ENCODE peak calls at places on chromosomes 7 and 10, in four cellular contexts. B is fibroblast of pulmonary artery, H is heart left ventricle, P is endodermal cell. C is an unnamed sample.

GRCh38 chr7:23022258-23022745 is 8.4 kb upstream of the HYCC1 start:
- DNase-seq in B (peak; percentile 85), H (no peak), P (no peak), C (peak; percentile 55)

GRCh38 chr10:22681783-22682183 is 32.6 kb downstream of the PIP4K2A start:
- DNase-seq in B (peak; percentile 87), H (no peak), P (no peak), C (peak; percentile 52)

GRCh38 chr10:76892766-76893479 is 744.7 kb downstream of the KCNMA1 start:
- DNase-seq in B (no peak), H (no peak), P (no peak), C (no peak)

GRCh38 chr10:124119216-124119615 is 25.8 kb upstream of the CHST15 start:
- DNase-seq in B (no peak), H (no peak), P (no peak), C (no peak)

GRCh38 chr7:72080349-72080766 is 331.8 kb downstream of the CALN1 start:
- DNase-seq in B (no peak), H (no peak), P (no peak), C (no peak)

GRCh38 chr10:100043796-100044195 is 34.0 kb upstream of the DNMBP start:
- DNase-seq in B (peak; percentile 86), H (peak; percentile 54), P (peak; percentile 74), C (no peak)

GRCh38 chr7:19144661-19145428 is at the start of gene FERD3L:
- DNase-seq in B (no peak), H (no peak), P (peak; percentile 65), C (no peak)

GRCh38 chr10:4214912-4215311 is 429.9 kb upstream of the KLF6 start:
- DNase-seq in B (no peak), H (no peak), P (no peak), C (no peak)

GRCh38 chr10:77393821-77394501 is 243.6 kb downstream of the KCNMA1 start:
- DNase-seq in B (no peak), H (no peak), P (peak; percentile 37), C (no peak)

GRCh38 chr10:15325243-15326002 is 45.7 kb downstream of the FAM171A1 start:
- DNase-seq in B (peak; percentile 93), H (peak; percentile 37), P (no peak), C (peak; percentile 36)

GRCh38 chr7:143884978-143885559 is 16.9 kb downstream of the TCAF1 start:
- DNase-seq in B (peak; percentile 77), H (peak; percentile 45), P (peak; percentile 94), C (peak; percentile 37)

GRCh38 chr7:23864984-23865383 is 155.0 kb downstream of the STK31 start:
- DNase-seq in B (peak; percentile 86), H (no peak), P (no peak), C (no peak)

GRCh38 chr7:49866076-49866735 is 92.8 kb downstream of the VWC2 start:
- DNase-seq in B (no peak), H (no peak), P (peak; percentile 48), C (no peak)

GRCh38 chr10:15571570-15571969 is 148.2 kb downstream of the ITGA8 start:
- DNase-seq in B (peak; percentile 87), H (peak; percentile 58), P (no peak), C (peak; percentile 51)

GRCh38 chr7:67453580-67453979 is 456.9 kb downstream of the TYW1 start:
- DNase-seq in B (no peak), H (no peak), P (no peak), C (no peak)

GRCh38 chr7:265998-266850 is 23.7 kb upstream of the FOXL3 start:
- DNase-seq in B (no peak), H (no peak), P (no peak), C (no peak)

GRCh38 chr10:115272482-115272881 is 179.3 kb downstream of the ATRNL1 start:
- DNase-seq in B (no peak), H (no peak), P (no peak), C (no peak)

GRCh38 chr7:24175603-24176002 is 108.4 kb upstream of the NPY start:
- DNase-seq in B (no peak), H (no peak), P (no peak), C (no peak)

GRCh38 chr7:29194594-29195417 is at the start of gene CHN2:
- DNase-seq in B (peak; percentile 21), H (peak; percentile 67), P (peak; percentile 88), C (no peak)

GRCh38 chr10:100562806-100563293 is 27.1 kb downstream of the HIF1AN start:
- DNase-seq in B (peak; percentile 54), H (no peak), P (peak; percentile 92), C (no peak)

GRCh38 chr7:27141591-27142561 is 1.6 kb downstream of the HOXA5 start:
- DNase-seq in B (no peak), H (no peak), P (peak; percentile 81), C (no peak)

GRCh38 chr7:33805630-33806233 is 99.6 kb upstream of the BMPER start:
- DNase-seq in B (peak; percentile 92), H (no peak), P (no peak), C (no peak)

GRCh38 chr10:68155615-68156205 is 46.4 kb downstream of the MYPN start:
- DNase-seq in B (no peak), H (no peak), P (no peak), C (no peak)

GRCh38 chr10:121846555-121846954 is 81.3 kb downstream of the ATE1 start:
- DNase-seq in B (no peak), H (no peak), P (no peak), C (no peak)

GRCh38 chr10:12193193-12193592 is 2.5 kb downstream of the NUDT5 start:
- DNase-seq in B (peak; percentile 74), H (no peak), P (no peak), C (no peak)

GRCh38 chr10:13787015-13787421 is 200.3 kb downstream of the PRPF18 start:
- DNase-seq in B (peak; percentile 93), H (peak; percentile 29), P (no peak), C (no peak)

GRCh38 chr7:151410405-151411390 is 860 bp upstream of the WDR86 start:
- DNase-seq in B (no peak), H (no peak), P (peak; percentile 86), C (no peak)

GRCh38 chr7:74338366-74339108 is 49.3 kb downstream of the CLIP2 start:
- DNase-seq in B (no peak), H (no peak), P (no peak), C (no peak)

GRCh38 chr7:14275346-14275745 is 285.9 kb upstream of the ETV1 start:
- DNase-seq in B (no peak), H (no peak), P (no peak), C (no peak)

GRCh38 chr7:90661290-90662151 is 65.4 kb downstream of the CDK14 start:
- DNase-seq in B (peak; percentile 55), H (no peak), P (peak; percentile 58), C (peak; percentile 57)

GRCh38 chr7:23287612-23288011 is 11.5 kb upstream of the MALSU1 start:
- DNase-seq in B (no peak), H (no peak), P (no peak), C (no peak)

GRCh38 chr10:3720228-3721019 is 64.6 kb downstream of the KLF6 start:
- DNase-seq in B (peak; percentile 98), H (peak; percentile 62), P (no peak), C (no peak)

GRCh38 chr7:136874393-136875032 is 6.1 kb downstream of the CHRM2 start:
- DNase-seq in B (peak; percentile 29), H (no peak), P (no peak), C (no peak)

DNA sequence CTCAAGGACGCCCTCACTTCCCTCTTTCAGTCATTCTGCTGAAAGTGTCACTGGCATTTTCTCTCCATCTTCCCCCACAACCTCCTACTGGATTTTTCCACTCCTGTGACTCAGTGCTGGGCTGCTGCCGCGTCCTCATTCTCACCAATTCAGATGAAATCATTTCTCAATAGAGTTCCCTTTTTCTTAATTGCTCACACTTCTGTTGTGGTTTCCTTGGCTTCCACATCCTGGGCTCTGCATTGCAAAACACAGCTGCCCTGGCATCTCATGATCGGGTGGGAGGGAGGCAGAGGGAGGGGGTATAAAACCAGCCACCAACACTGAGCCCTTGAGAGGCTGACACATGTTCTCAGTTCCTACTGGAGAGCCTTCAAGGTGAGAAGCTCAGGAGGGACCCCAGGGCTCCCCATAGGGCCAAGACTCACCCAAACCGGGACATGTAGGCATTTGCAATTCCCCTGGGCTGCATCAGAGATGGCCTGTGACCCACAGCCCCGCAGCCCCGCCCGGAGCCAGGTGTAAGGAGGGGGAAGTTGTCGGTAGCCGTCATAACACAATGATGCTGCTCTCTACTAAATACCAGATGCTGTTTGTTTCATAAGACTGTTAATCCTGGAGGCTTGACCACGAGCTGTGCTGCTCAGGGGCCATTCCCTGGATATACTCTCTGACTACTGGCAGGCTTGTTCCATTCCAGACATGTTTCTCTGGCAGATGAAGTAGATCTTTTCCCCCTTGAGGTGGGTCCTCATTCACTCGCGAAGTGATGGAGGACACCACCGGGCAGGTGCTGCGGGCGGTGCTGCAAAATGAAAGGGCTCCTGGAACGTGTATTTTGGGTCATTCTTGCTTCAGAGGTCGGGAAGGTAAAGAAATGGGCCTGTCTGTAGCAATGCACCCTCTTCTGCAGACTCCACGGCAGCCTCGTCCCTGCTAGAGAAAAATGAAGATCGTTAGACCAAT is 61.3 kb downstream of the MKI67 start:
- DNase-seq in B (peak; percentile 81), H (peak; percentile 65), P (no peak), C (peak; percentile 52)
- H3K4me3 ChIP-seq in B (no peak overlapping the region), H (no peak overlapping the region), P (no peak overlapping the region), C (no peak overlapping the region)

DNA sequence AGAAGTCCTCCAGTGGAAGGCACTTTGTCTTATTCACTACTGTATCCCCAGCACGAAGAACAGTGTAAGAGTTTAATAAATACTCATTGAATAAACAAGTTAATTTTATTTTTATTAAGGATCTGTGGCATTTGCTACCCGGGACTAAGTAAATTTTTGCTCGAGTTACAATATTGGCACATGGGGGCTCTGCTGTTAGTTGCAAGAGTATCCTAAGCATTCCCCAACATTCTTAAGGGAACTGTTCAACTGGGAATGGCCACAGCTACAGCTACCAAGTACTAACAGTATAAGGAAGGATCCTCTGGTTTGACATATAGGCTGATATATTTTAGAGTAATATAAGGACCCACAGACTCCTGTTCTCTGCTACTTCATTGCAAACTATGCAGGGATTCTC is 8.7 kb upstream of the LRRTM3 start:
- DNase-seq in B (no peak), H (no peak), P (no peak), C (no peak)
- TF ChIP-seq CTCF in B (no peak), H (peak; percentile 24), P (peak; percentile 56), C (peak; percentile 13)

GRCh38 chr10:69326692-69327091 is 48.4 kb downstream of the HK1 start:
- DNase-seq in B (no peak), H (no peak), P (no peak), C (no peak)

GRCh38 chr10:69327463-69328345 is 49.4 kb downstream of the HK1 start:
- DNase-seq in B (peak; percentile 78), H (peak; percentile 81), P (peak; percentile 57), C (no peak)

GRCh38 chr10:69329721-69330178 is 51.5 kb downstream of the HK1 start:
- DNase-seq in B (no peak), H (no peak), P (peak; percentile 90), C (no peak)

GRCh38 chr10:69331161-69331560 is 52.9 kb downstream of the HK1 start:
- DNase-seq in B (no peak), H (no peak), P (no peak), C (no peak)

GRCh38 chr10:69328346-69328687 is 50.0 kb downstream of the HK1 start:
- DNase-seq in B (no peak), H (no peak), P (peak; percentile 46), C (no peak)
- H3K4me3 ChIP-seq in B (peak overlapping the region; percentile 34), H (no peak overlapping the region), P (no peak overlapping the region), C (no peak overlapping the region)

GRCh38 chr10:114163062-114163861 is 10.7 kb downstream of the CCDC186 start:
- DNase-seq in B (peak; percentile 54), H (no peak), P (no peak), C (peak; percentile 22)

DNA sequence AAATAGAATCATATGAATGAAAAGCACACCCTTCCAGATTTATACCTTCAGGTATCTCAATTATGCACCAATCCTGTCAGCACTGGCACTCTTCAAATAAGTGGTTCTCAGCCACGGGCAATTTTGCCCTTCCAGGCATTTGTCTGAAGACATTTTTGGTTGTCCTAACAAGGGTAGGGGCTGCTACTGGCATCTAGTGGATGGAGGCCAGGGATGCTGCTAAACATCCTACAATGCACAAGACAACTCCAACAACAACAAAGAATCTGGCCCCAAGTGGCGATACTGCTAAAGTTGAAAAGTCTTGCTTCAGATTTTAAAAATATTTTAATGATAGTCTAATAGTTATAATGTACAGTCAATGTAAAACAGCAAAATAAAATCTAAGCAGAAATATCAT is 16.1 kb downstream of the CCDC186 start:
- DNase-seq in B (no peak), H (no peak), P (peak; percentile 44), C (no peak)
- TF ChIP-seq CTCF in B (no peak), H (no peak), P (peak; percentile 41), C (no peak)